ENCODE peak calls at places on chromosome 3, in eight cellular contexts. One of them, this sample, is unnamed.

GRCh38 chr3:24519368-24520100 is 24.9 kb upstream of the THRB start:
- DNase-seq in fibroblast of lung: no peak
- DNase-seq in fibroblast of the conjunctiva: no peak
- DNase-seq in smooth muscle cell of the brain vasculature: no peak
- DNase-seq in HTR-8/SVneo: no peak
- DNase-seq in EH: peak; percentile 2
- DNase-seq in stimulated activated CD4-positive, alpha-beta T cell treated with anti-CD3 and anti-CD28 coated beads, Interleukin-2, amount 100 ng/mL, for 48 hours: no peak
- DNase-seq in epithelial cell of esophagus: no peak
- DNase-seq in this sample: no peak

GRCh38 chr3:73950781-73951180 is 326.0 kb upstream of the PDZRN3 start:
- DNase-seq in fibroblast of lung: no peak
- DNase-seq in fibroblast of the conjunctiva: no peak
- DNase-seq in smooth muscle cell of the brain vasculature: no peak
- DNase-seq in HTR-8/SVneo: no peak
- DNase-seq in EH: no peak
- DNase-seq in stimulated activated CD4-positive, alpha-beta T cell treated with anti-CD3 and anti-CD28 coated beads, Interleukin-2, amount 100 ng/mL, for 48 hours: no peak
- DNase-seq in epithelial cell of esophagus: no peak
- DNase-seq in this sample: no peak

GRCh38 chr3:59818033-59818936 is 768.5 kb upstream of the CFAP20DC start:
- DNase-seq in fibroblast of lung: peak; percentile 99
- DNase-seq in fibroblast of the conjunctiva: peak; percentile 91
- DNase-seq in smooth muscle cell of the brain vasculature: peak; percentile 80
- DNase-seq in HTR-8/SVneo: peak; percentile 67
- DNase-seq in EH: peak; percentile 98
- DNase-seq in stimulated activated CD4-positive, alpha-beta T cell treated with anti-CD3 and anti-CD28 coated beads, Interleukin-2, amount 100 ng/mL, for 48 hours: no peak
- DNase-seq in epithelial cell of esophagus: peak; percentile 96
- DNase-seq in this sample: peak; percentile 78

GRCh38 chr3:57079221-57079831 is 18.9 kb downstream of the SPATA12 start:
- DNase-seq in fibroblast of lung: peak; percentile 34
- DNase-seq in fibroblast of the conjunctiva: no peak
- DNase-seq in smooth muscle cell of the brain vasculature: no peak
- DNase-seq in HTR-8/SVneo: peak; percentile 67
- DNase-seq in EH: peak; percentile 4
- DNase-seq in stimulated activated CD4-positive, alpha-beta T cell treated with anti-CD3 and anti-CD28 coated beads, Interleukin-2, amount 100 ng/mL, for 48 hours: no peak
- DNase-seq in epithelial cell of esophagus: peak; percentile 47
- DNase-seq in this sample: peak; percentile 44

GRCh38 chr3:184284696-184285095 is 8.9 kb downstream of the ECE2 start:
- DNase-seq in fibroblast of lung: peak; percentile 69
- DNase-seq in fibroblast of the conjunctiva: peak; percentile 46
- DNase-seq in smooth muscle cell of the brain vasculature: no peak
- DNase-seq in HTR-8/SVneo: peak; percentile 81
- DNase-seq in EH: peak; percentile 85
- DNase-seq in stimulated activated CD4-positive, alpha-beta T cell treated with anti-CD3 and anti-CD28 coated beads, Interleukin-2, amount 100 ng/mL, for 48 hours: no peak
- DNase-seq in epithelial cell of esophagus: peak; percentile 73
- DNase-seq in this sample: no peak

GRCh38 chr3:134239538-134239937 is 11.1 kb downstream of the RYK start:
- DNase-seq in fibroblast of lung: no peak
- DNase-seq in fibroblast of the conjunctiva: no peak
- DNase-seq in smooth muscle cell of the brain vasculature: no peak
- DNase-seq in HTR-8/SVneo: no peak
- DNase-seq in EH: peak; percentile 50
- DNase-seq in stimulated activated CD4-positive, alpha-beta T cell treated with anti-CD3 and anti-CD28 coated beads, Interleukin-2, amount 100 ng/mL, for 48 hours: no peak
- DNase-seq in epithelial cell of esophagus: peak; percentile 31
- DNase-seq in this sample: no peak

GRCh38 chr3:178090899-178091298 is 445.3 kb upstream of the KCNMB2 start:
- DNase-seq in fibroblast of lung: no peak
- DNase-seq in fibroblast of the conjunctiva: no peak
- DNase-seq in smooth muscle cell of the brain vasculature: no peak
- DNase-seq in HTR-8/SVneo: no peak
- DNase-seq in EH: no peak
- DNase-seq in stimulated activated CD4-positive, alpha-beta T cell treated with anti-CD3 and anti-CD28 coated beads, Interleukin-2, amount 100 ng/mL, for 48 hours: no peak
- DNase-seq in epithelial cell of esophagus: no peak
- DNase-seq in this sample: no peak

GRCh38 chr3:185998136-185998535 is 60.3 kb upstream of the TRA2B start:
- DNase-seq in fibroblast of lung: no peak
- DNase-seq in fibroblast of the conjunctiva: no peak
- DNase-seq in smooth muscle cell of the brain vasculature: no peak
- DNase-seq in HTR-8/SVneo: no peak
- DNase-seq in EH: no peak
- DNase-seq in stimulated activated CD4-positive, alpha-beta T cell treated with anti-CD3 and anti-CD28 coated beads, Interleukin-2, amount 100 ng/mL, for 48 hours: no peak
- DNase-seq in epithelial cell of esophagus: no peak
- DNase-seq in this sample: no peak

GRCh38 chr3:170726976-170727661 is 141.2 kb upstream of the SLC7A14 start:
- DNase-seq in fibroblast of lung: peak; percentile 94
- DNase-seq in fibroblast of the conjunctiva: peak; percentile 85
- DNase-seq in smooth muscle cell of the brain vasculature: no peak
- DNase-seq in HTR-8/SVneo: peak; percentile 45
- DNase-seq in EH: peak; percentile 91
- DNase-seq in stimulated activated CD4-positive, alpha-beta T cell treated with anti-CD3 and anti-CD28 coated beads, Interleukin-2, amount 100 ng/mL, for 48 hours: no peak
- DNase-seq in epithelial cell of esophagus: peak; percentile 87
- DNase-seq in this sample: no peak

GRCh38 chr3:73609655-73610054 is 15.1 kb downstream of the PDZRN3 start:
- DNase-seq in fibroblast of lung: no peak
- DNase-seq in fibroblast of the conjunctiva: no peak
- DNase-seq in smooth muscle cell of the brain vasculature: no peak
- DNase-seq in HTR-8/SVneo: no peak
- DNase-seq in EH: no peak
- DNase-seq in stimulated activated CD4-positive, alpha-beta T cell treated with anti-CD3 and anti-CD28 coated beads, Interleukin-2, amount 100 ng/mL, for 48 hours: no peak
- DNase-seq in epithelial cell of esophagus: peak; percentile 15
- DNase-seq in this sample: no peak

GRCh38 chr3:180184806-180185205 is 148.1 kb upstream of the PEX5L start:
- DNase-seq in fibroblast of lung: no peak
- DNase-seq in fibroblast of the conjunctiva: peak; percentile 1
- DNase-seq in smooth muscle cell of the brain vasculature: no peak
- DNase-seq in HTR-8/SVneo: no peak
- DNase-seq in EH: no peak
- DNase-seq in stimulated activated CD4-positive, alpha-beta T cell treated with anti-CD3 and anti-CD28 coated beads, Interleukin-2, amount 100 ng/mL, for 48 hours: no peak
- DNase-seq in epithelial cell of esophagus: peak; percentile 41
- DNase-seq in this sample: no peak

GRCh38 chr3:173938159-173938558 is 540.6 kb downstream of the NLGN1 start:
- DNase-seq in fibroblast of lung: peak; percentile 73
- DNase-seq in fibroblast of the conjunctiva: peak; percentile 49
- DNase-seq in smooth muscle cell of the brain vasculature: peak; percentile 15
- DNase-seq in HTR-8/SVneo: no peak
- DNase-seq in EH: peak; percentile 80
- DNase-seq in stimulated activated CD4-positive, alpha-beta T cell treated with anti-CD3 and anti-CD28 coated beads, Interleukin-2, amount 100 ng/mL, for 48 hours: no peak
- DNase-seq in epithelial cell of esophagus: peak; percentile 9
- DNase-seq in this sample: no peak

GRCh38 chr3:414063-414462 is 217.5 kb downstream of the CHL1 start:
- DNase-seq in fibroblast of lung: peak; percentile 1
- DNase-seq in fibroblast of the conjunctiva: peak; percentile 3
- DNase-seq in smooth muscle cell of the brain vasculature: no peak
- DNase-seq in HTR-8/SVneo: no peak
- DNase-seq in EH: peak; percentile 0
- DNase-seq in stimulated activated CD4-positive, alpha-beta T cell treated with anti-CD3 and anti-CD28 coated beads, Interleukin-2, amount 100 ng/mL, for 48 hours: no peak
- DNase-seq in epithelial cell of esophagus: peak; percentile 39
- DNase-seq in this sample: no peak

GRCh38 chr3:86890997-86891396 is 100.0 kb downstream of the VGLL3 start:
- DNase-seq in fibroblast of lung: no peak
- DNase-seq in fibroblast of the conjunctiva: no peak
- DNase-seq in smooth muscle cell of the brain vasculature: peak; percentile 18
- DNase-seq in HTR-8/SVneo: no peak
- DNase-seq in EH: peak; percentile 16
- DNase-seq in stimulated activated CD4-positive, alpha-beta T cell treated with anti-CD3 and anti-CD28 coated beads, Interleukin-2, amount 100 ng/mL, for 48 hours: no peak
- DNase-seq in epithelial cell of esophagus: no peak
- DNase-seq in this sample: no peak

GRCh38 chr3:65902304-65902793 is 136.4 kb downstream of the MAGI1 start:
- DNase-seq in fibroblast of lung: peak; percentile 6
- DNase-seq in fibroblast of the conjunctiva: no peak
- DNase-seq in smooth muscle cell of the brain vasculature: no peak
- DNase-seq in HTR-8/SVneo: no peak
- DNase-seq in EH: no peak
- DNase-seq in stimulated activated CD4-positive, alpha-beta T cell treated with anti-CD3 and anti-CD28 coated beads, Interleukin-2, amount 100 ng/mL, for 48 hours: no peak
- DNase-seq in epithelial cell of esophagus: peak; percentile 85
- DNase-seq in this sample: no peak

GRCh38 chr3:141360888-141361598 is 7.3 kb upstream of the ZBTB38 start:
- DNase-seq in fibroblast of lung: peak; percentile 95
- DNase-seq in fibroblast of the conjunctiva: peak; percentile 73
- DNase-seq in smooth muscle cell of the brain vasculature: no peak
- DNase-seq in HTR-8/SVneo: peak; percentile 62
- DNase-seq in EH: peak; percentile 99
- DNase-seq in stimulated activated CD4-positive, alpha-beta T cell treated with anti-CD3 and anti-CD28 coated beads, Interleukin-2, amount 100 ng/mL, for 48 hours: no peak
- DNase-seq in epithelial cell of esophagus: peak; percentile 76
- DNase-seq in this sample: no peak

GRCh38 chr3:139227165-139227564 is 116.7 kb upstream of the MRPS22 start:
- DNase-seq in fibroblast of lung: peak; percentile 50
- DNase-seq in fibroblast of the conjunctiva: no peak
- DNase-seq in smooth muscle cell of the brain vasculature: no peak
- DNase-seq in HTR-8/SVneo: no peak
- DNase-seq in EH: no peak
- DNase-seq in stimulated activated CD4-positive, alpha-beta T cell treated with anti-CD3 and anti-CD28 coated beads, Interleukin-2, amount 100 ng/mL, for 48 hours: no peak
- DNase-seq in epithelial cell of esophagus: no peak
- DNase-seq in this sample: peak; percentile 75

GRCh38 chr3:130894873-130895330 is 1.0 kb downstream of the ATP2C1 start:
- DNase-seq in fibroblast of lung: peak; percentile 26
- DNase-seq in fibroblast of the conjunctiva: no peak
- DNase-seq in smooth muscle cell of the brain vasculature: no peak
- DNase-seq in HTR-8/SVneo: no peak
- DNase-seq in EH: peak; percentile 37
- DNase-seq in stimulated activated CD4-positive, alpha-beta T cell treated with anti-CD3 and anti-CD28 coated beads, Interleukin-2, amount 100 ng/mL, for 48 hours: no peak
- DNase-seq in epithelial cell of esophagus: peak; percentile 13
- DNase-seq in this sample: no peak

GRCh38 chr3:20066848-20067617 is 26.8 kb downstream of the KAT2B start:
- DNase-seq in fibroblast of lung: no peak
- DNase-seq in fibroblast of the conjunctiva: no peak
- DNase-seq in smooth muscle cell of the brain vasculature: no peak
- DNase-seq in HTR-8/SVneo: peak; percentile 58
- DNase-seq in EH: peak; percentile 72
- DNase-seq in stimulated activated CD4-positive, alpha-beta T cell treated with anti-CD3 and anti-CD28 coated beads, Interleukin-2, amount 100 ng/mL, for 48 hours: no peak
- DNase-seq in epithelial cell of esophagus: peak; percentile 30
- DNase-seq in this sample: no peak

GRCh38 chr3:12954891-12955650 is 113.7 kb upstream of the RPL32 start:
- DNase-seq in fibroblast of lung: peak; percentile 29
- DNase-seq in fibroblast of the conjunctiva: peak; percentile 52
- DNase-seq in smooth muscle cell of the brain vasculature: no peak
- DNase-seq in HTR-8/SVneo: no peak
- DNase-seq in EH: peak; percentile 25
- DNase-seq in stimulated activated CD4-positive, alpha-beta T cell treated with anti-CD3 and anti-CD28 coated beads, Interleukin-2, amount 100 ng/mL, for 48 hours: peak; percentile 31
- DNase-seq in epithelial cell of esophagus: peak; percentile 72
- DNase-seq in this sample: peak; percentile 82

GRCh38 chr3:42830437-42831320 is 21.4 kb downstream of the ACKR2 start:
- DNase-seq in fibroblast of lung: peak; percentile 14
- DNase-seq in fibroblast of the conjunctiva: peak; percentile 47
- DNase-seq in smooth muscle cell of the brain vasculature: no peak
- DNase-seq in HTR-8/SVneo: no peak
- DNase-seq in EH: no peak
- DNase-seq in stimulated activated CD4-positive, alpha-beta T cell treated with anti-CD3 and anti-CD28 coated beads, Interleukin-2, amount 100 ng/mL, for 48 hours: no peak
- DNase-seq in epithelial cell of esophagus: peak; percentile 75
- DNase-seq in this sample: no peak

GRCh38 chr3:60469481-60469880 is 781.8 kb downstream of the FHIT start:
- DNase-seq in fibroblast of lung: no peak
- DNase-seq in fibroblast of the conjunctiva: no peak
- DNase-seq in smooth muscle cell of the brain vasculature: no peak
- DNase-seq in HTR-8/SVneo: no peak
- DNase-seq in EH: no peak
- DNase-seq in stimulated activated CD4-positive, alpha-beta T cell treated with anti-CD3 and anti-CD28 coated beads, Interleukin-2, amount 100 ng/mL, for 48 hours: no peak
- DNase-seq in epithelial cell of esophagus: no peak
- DNase-seq in this sample: no peak

GRCh38 chr3:36815375-36815774 is 51.0 kb upstream of the DCLK3 start:
- DNase-seq in fibroblast of lung: no peak
- DNase-seq in fibroblast of the conjunctiva: no peak
- DNase-seq in smooth muscle cell of the brain vasculature: no peak
- DNase-seq in HTR-8/SVneo: no peak
- DNase-seq in EH: no peak
- DNase-seq in stimulated activated CD4-positive, alpha-beta T cell treated with anti-CD3 and anti-CD28 coated beads, Interleukin-2, amount 100 ng/mL, for 48 hours: no peak
- DNase-seq in epithelial cell of esophagus: no peak
- DNase-seq in this sample: no peak

GRCh38 chr3:158105710-158106438 is at the start of gene SHOX2:
- DNase-seq in fibroblast of lung: peak; percentile 29
- DNase-seq in fibroblast of the conjunctiva: no peak
- DNase-seq in smooth muscle cell of the brain vasculature: no peak
- DNase-seq in HTR-8/SVneo: no peak
- DNase-seq in EH: peak; percentile 81
- DNase-seq in stimulated activated CD4-positive, alpha-beta T cell treated with anti-CD3 and anti-CD28 coated beads, Interleukin-2, amount 100 ng/mL, for 48 hours: no peak
- DNase-seq in epithelial cell of esophagus: peak; percentile 29
- DNase-seq in this sample: peak; percentile 56

GRCh38 chr3:195770081-195770840 is 41.5 kb downstream of the MUC4 start:
- DNase-seq in fibroblast of lung: no peak
- DNase-seq in fibroblast of the conjunctiva: no peak
- DNase-seq in smooth muscle cell of the brain vasculature: no peak
- DNase-seq in HTR-8/SVneo: no peak
- DNase-seq in EH: no peak
- DNase-seq in stimulated activated CD4-positive, alpha-beta T cell treated with anti-CD3 and anti-CD28 coated beads, Interleukin-2, amount 100 ng/mL, for 48 hours: no peak
- DNase-seq in epithelial cell of esophagus: no peak
- DNase-seq in this sample: no peak

GRCh38 chr3:65671004-65671403 is 367.7 kb downstream of the MAGI1 start:
- DNase-seq in fibroblast of lung: no peak
- DNase-seq in fibroblast of the conjunctiva: no peak
- DNase-seq in smooth muscle cell of the brain vasculature: no peak
- DNase-seq in HTR-8/SVneo: no peak
- DNase-seq in EH: no peak
- DNase-seq in stimulated activated CD4-positive, alpha-beta T cell treated with anti-CD3 and anti-CD28 coated beads, Interleukin-2, amount 100 ng/mL, for 48 hours: no peak
- DNase-seq in epithelial cell of esophagus: peak; percentile 41
- DNase-seq in this sample: no peak

GRCh38 chr3:9881440-9881839 is 1.4 kb upstream of the CIDEC start:
- DNase-seq in fibroblast of lung: no peak
- DNase-seq in fibroblast of the conjunctiva: no peak
- DNase-seq in smooth muscle cell of the brain vasculature: no peak
- DNase-seq in HTR-8/SVneo: no peak
- DNase-seq in EH: no peak
- DNase-seq in stimulated activated CD4-positive, alpha-beta T cell treated with anti-CD3 and anti-CD28 coated beads, Interleukin-2, amount 100 ng/mL, for 48 hours: no peak
- DNase-seq in epithelial cell of esophagus: no peak
- DNase-seq in this sample: no peak

GRCh38 chr3:169362261-169362660 is 301.3 kb downstream of the MECOM start:
- DNase-seq in fibroblast of lung: peak; percentile 72
- DNase-seq in fibroblast of the conjunctiva: peak; percentile 0
- DNase-seq in smooth muscle cell of the brain vasculature: no peak
- DNase-seq in HTR-8/SVneo: no peak
- DNase-seq in EH: peak; percentile 21
- DNase-seq in stimulated activated CD4-positive, alpha-beta T cell treated with anti-CD3 and anti-CD28 coated beads, Interleukin-2, amount 100 ng/mL, for 48 hours: no peak
- DNase-seq in epithelial cell of esophagus: peak; percentile 55
- DNase-seq in this sample: no peak

GRCh38 chr3:51581529-51581928 is 43.0 kb downstream of the RAD54L2 start:
- DNase-seq in fibroblast of lung: peak; percentile 13
- DNase-seq in fibroblast of the conjunctiva: peak; percentile 8
- DNase-seq in smooth muscle cell of the brain vasculature: no peak
- DNase-seq in HTR-8/SVneo: no peak
- DNase-seq in EH: peak; percentile 42
- DNase-seq in stimulated activated CD4-positive, alpha-beta T cell treated with anti-CD3 and anti-CD28 coated beads, Interleukin-2, amount 100 ng/mL, for 48 hours: no peak
- DNase-seq in epithelial cell of esophagus: peak; percentile 57
- DNase-seq in this sample: no peak

GRCh38 chr3:28940530-28940929 is 340.3 kb upstream of the RBMS3 start:
- DNase-seq in fibroblast of lung: peak; percentile 98
- DNase-seq in fibroblast of the conjunctiva: peak; percentile 68
- DNase-seq in smooth muscle cell of the brain vasculature: peak; percentile 89
- DNase-seq in HTR-8/SVneo: peak; percentile 27
- DNase-seq in EH: peak; percentile 88
- DNase-seq in stimulated activated CD4-positive, alpha-beta T cell treated with anti-CD3 and anti-CD28 coated beads, Interleukin-2, amount 100 ng/mL, for 48 hours: no peak
- DNase-seq in epithelial cell of esophagus: no peak
- DNase-seq in this sample: no peak

GRCh38 chr3:124243253-124243859 is 251.4 kb upstream of the ROPN1 start:
- DNase-seq in fibroblast of lung: no peak
- DNase-seq in fibroblast of the conjunctiva: no peak
- DNase-seq in smooth muscle cell of the brain vasculature: no peak
- DNase-seq in HTR-8/SVneo: no peak
- DNase-seq in EH: no peak
- DNase-seq in stimulated activated CD4-positive, alpha-beta T cell treated with anti-CD3 and anti-CD28 coated beads, Interleukin-2, amount 100 ng/mL, for 48 hours: no peak
- DNase-seq in epithelial cell of esophagus: no peak
- DNase-seq in this sample: no peak

GRCh38 chr3:66302288-66302687 is 81.5 kb downstream of the SLC25A26 start:
- DNase-seq in fibroblast of lung: no peak
- DNase-seq in fibroblast of the conjunctiva: no peak
- DNase-seq in smooth muscle cell of the brain vasculature: no peak
- DNase-seq in HTR-8/SVneo: no peak
- DNase-seq in EH: no peak
- DNase-seq in stimulated activated CD4-positive, alpha-beta T cell treated with anti-CD3 and anti-CD28 coated beads, Interleukin-2, amount 100 ng/mL, for 48 hours: no peak
- DNase-seq in epithelial cell of esophagus: no peak
- DNase-seq in this sample: no peak

GRCh38 chr3:42214565-42215283 is 51.3 kb downstream of the CCK start:
- DNase-seq in fibroblast of lung: peak; percentile 33
- DNase-seq in fibroblast of the conjunctiva: no peak
- DNase-seq in smooth muscle cell of the brain vasculature: no peak
- DNase-seq in HTR-8/SVneo: no peak
- DNase-seq in EH: peak; percentile 84
- DNase-seq in stimulated activated CD4-positive, alpha-beta T cell treated with anti-CD3 and anti-CD28 coated beads, Interleukin-2, amount 100 ng/mL, for 48 hours: no peak
- DNase-seq in epithelial cell of esophagus: no peak
- DNase-seq in this sample: no peak

GRCh38 chr3:57863380-57863779 is 107.3 kb downstream of the SLMAP start:
- DNase-seq in fibroblast of lung: no peak
- DNase-seq in fibroblast of the conjunctiva: no peak
- DNase-seq in smooth muscle cell of the brain vasculature: no peak
- DNase-seq in HTR-8/SVneo: no peak
- DNase-seq in EH: no peak
- DNase-seq in stimulated activated CD4-positive, alpha-beta T cell treated with anti-CD3 and anti-CD28 coated beads, Interleukin-2, amount 100 ng/mL, for 48 hours: no peak
- DNase-seq in epithelial cell of esophagus: no peak
- DNase-seq in this sample: no peak